ENCODE peak calls at places on chromosome 3, in four cellular contexts. One of them, this sample, is unnamed.

GRCh38 chr3:194283218-194284006 is 67.7 kb downstream of the CPN2 start:
- DNase-seq in progenitor cell of endocrine pancreas: no peak
- DNase-seq in ACHN: no peak
- DNase-seq in mammary epithelial cell: no peak
- DNase-seq in this sample: no peak

GRCh38 chr3:41893977-41894376 is 67.9 kb downstream of the ULK4 start:
- DNase-seq in mammary epithelial cell: peak; percentile 36
- DNase-seq in progenitor cell of endocrine pancreas: no peak
- DNase-seq in ACHN: peak; percentile 54
- DNase-seq in this sample: peak; percentile 15

GRCh38 chr3:13792512-13793347 is 87.1 kb downstream of the WNT7A start:
- DNase-seq in mammary epithelial cell: no peak
- DNase-seq in progenitor cell of endocrine pancreas: no peak
- DNase-seq in ACHN: no peak
- DNase-seq in this sample: no peak

GRCh38 chr3:139629033-139629432 is 48.7 kb downstream of the NMNAT3 start:
- DNase-seq in mammary epithelial cell: peak; percentile 68
- DNase-seq in progenitor cell of endocrine pancreas: no peak
- DNase-seq in ACHN: peak; percentile 3
- DNase-seq in this sample: peak; percentile 15

GRCh38 chr3:146590521-146590920 is 14.6 kb downstream of the PLSCR5 start:
- DNase-seq in ACHN: no peak
- DNase-seq in mammary epithelial cell: no peak
- DNase-seq in progenitor cell of endocrine pancreas: no peak
- DNase-seq in this sample: no peak

GRCh38 chr3:35800960-35801459 is 161.7 kb downstream of the ARPP21 start:
- DNase-seq in progenitor cell of endocrine pancreas: no peak
- DNase-seq in mammary epithelial cell: no peak
- DNase-seq in ACHN: no peak
- DNase-seq in this sample: no peak

GRCh38 chr3:65746848-65747247 is 291.9 kb downstream of the MAGI1 start:
- DNase-seq in mammary epithelial cell: no peak
- DNase-seq in progenitor cell of endocrine pancreas: no peak
- DNase-seq in ACHN: no peak
- DNase-seq in this sample: no peak

GRCh38 chr3:18837137-18837536 is 311.2 kb upstream of the KCNH8 start:
- DNase-seq in mammary epithelial cell: no peak
- DNase-seq in ACHN: no peak
- DNase-seq in progenitor cell of endocrine pancreas: no peak
- DNase-seq in this sample: no peak

GRCh38 chr3:189995129-189995528 is 125.6 kb downstream of the P3H2 start:
- DNase-seq in progenitor cell of endocrine pancreas: no peak
- DNase-seq in mammary epithelial cell: no peak
- DNase-seq in ACHN: no peak
- DNase-seq in this sample: no peak

GRCh38 chr3:93931597-93932229 is 42.0 kb downstream of the PROS1 start:
- DNase-seq in mammary epithelial cell: no peak
- DNase-seq in progenitor cell of endocrine pancreas: no peak
- DNase-seq in ACHN: no peak
- DNase-seq in this sample: no peak

GRCh38 chr3:124360626-124361025 is 368.7 kb upstream of the ROPN1 start:
- DNase-seq in ACHN: no peak
- DNase-seq in mammary epithelial cell: no peak
- DNase-seq in progenitor cell of endocrine pancreas: no peak
- DNase-seq in this sample: no peak

GRCh38 chr3:12954891-12955650 is 113.7 kb upstream of the RPL32 start:
- DNase-seq in ACHN: no peak
- DNase-seq in progenitor cell of endocrine pancreas: no peak
- DNase-seq in mammary epithelial cell: peak; percentile 12
- DNase-seq in this sample: no peak

GRCh38 chr3:42185044-42185443 is 80.9 kb downstream of the CCK start:
- DNase-seq in progenitor cell of endocrine pancreas: no peak
- DNase-seq in ACHN: no peak
- DNase-seq in mammary epithelial cell: peak; percentile 85
- DNase-seq in this sample: no peak

GRCh38 chr3:178385280-178385952 is 150.8 kb upstream of the KCNMB2 start:
- DNase-seq in ACHN: peak; percentile 31
- DNase-seq in progenitor cell of endocrine pancreas: no peak
- DNase-seq in mammary epithelial cell: peak; percentile 29
- DNase-seq in this sample: peak; percentile 17

GRCh38 chr3:129549006-129549800 is 6.2 kb downstream of the H1-8 start:
- DNase-seq in ACHN: no peak
- DNase-seq in mammary epithelial cell: peak; percentile 60
- DNase-seq in progenitor cell of endocrine pancreas: no peak
- DNase-seq in this sample: peak; percentile 64

GRCh38 chr3:51975857-51976549 is 1.1 kb downstream of the ABHD14A start:
- DNase-seq in progenitor cell of endocrine pancreas: peak; percentile 52
- DNase-seq in ACHN: peak; percentile 54
- DNase-seq in mammary epithelial cell: no peak
- DNase-seq in this sample: no peak

GRCh38 chr3:160210799-160211221 is 14.4 kb upstream of the C3orf80 start:
- DNase-seq in progenitor cell of endocrine pancreas: no peak
- DNase-seq in mammary epithelial cell: peak; percentile 40
- DNase-seq in ACHN: peak; percentile 59
- DNase-seq in this sample: peak; percentile 24

GRCh38 chr3:155743616-155744015 is 1.3 kb downstream of the PLCH1 start:
- DNase-seq in progenitor cell of endocrine pancreas: no peak
- DNase-seq in ACHN: peak; percentile 12
- DNase-seq in mammary epithelial cell: no peak
- DNase-seq in this sample: no peak

GRCh38 chr3:134483195-134483890 is 2.4 kb downstream of the ANAPC13 start:
- DNase-seq in progenitor cell of endocrine pancreas: no peak
- DNase-seq in ACHN: peak; percentile 60
- DNase-seq in mammary epithelial cell: peak; percentile 85
- DNase-seq in this sample: no peak

GRCh38 chr3:52891615-52892081 is 5.7 kb downstream of the STIMATE start:
- DNase-seq in ACHN: no peak
- DNase-seq in progenitor cell of endocrine pancreas: no peak
- DNase-seq in mammary epithelial cell: no peak
- DNase-seq in this sample: no peak

GRCh38 chr3:10281951-10282350 is 10.8 kb downstream of the GHRL start:
- DNase-seq in mammary epithelial cell: no peak
- DNase-seq in ACHN: peak; percentile 9
- DNase-seq in progenitor cell of endocrine pancreas: no peak
- DNase-seq in this sample: no peak

GRCh38 chr3:126194713-126195305 is 14.4 kb upstream of the ALDH1L1 start:
- DNase-seq in mammary epithelial cell: peak; percentile 25
- DNase-seq in ACHN: peak; percentile 24
- DNase-seq in progenitor cell of endocrine pancreas: no peak
- DNase-seq in this sample: no peak

GRCh38 chr3:157463819-157464218 is 27.2 kb downstream of the PTX3 start:
- DNase-seq in ACHN: no peak
- DNase-seq in mammary epithelial cell: no peak
- DNase-seq in progenitor cell of endocrine pancreas: no peak
- DNase-seq in this sample: no peak

GRCh38 chr3:129424185-129424841 is 4.1 kb downstream of the EFCAB12 start:
- DNase-seq in progenitor cell of endocrine pancreas: no peak
- DNase-seq in mammary epithelial cell: peak; percentile 94
- DNase-seq in ACHN: no peak
- DNase-seq in this sample: no peak

GRCh38 chr3:132659000-132659369 is 624 bp downstream of the ACAD11 start:
- DNase-seq in progenitor cell of endocrine pancreas: no peak
- DNase-seq in ACHN: no peak
- DNase-seq in mammary epithelial cell: peak; percentile 37
- DNase-seq in this sample: peak; percentile 22

GRCh38 chr3:13581485-13582365 is 32.8 kb downstream of the FBLN2 start:
- DNase-seq in progenitor cell of endocrine pancreas: no peak
- DNase-seq in mammary epithelial cell: no peak
- DNase-seq in ACHN: no peak
- DNase-seq in this sample: no peak

GRCh38 chr3:161038725-161039124 is 66.4 kb downstream of the B3GALNT1 start:
- DNase-seq in ACHN: no peak
- DNase-seq in mammary epithelial cell: no peak
- DNase-seq in progenitor cell of endocrine pancreas: no peak
- DNase-seq in this sample: no peak

GRCh38 chr3:43405888-43406636 is 119.7 kb downstream of the SNRK start:
- DNase-seq in ACHN: no peak
- DNase-seq in mammary epithelial cell: no peak
- DNase-seq in progenitor cell of endocrine pancreas: no peak
- DNase-seq in this sample: no peak

GRCh38 chr3:129936757-129937156 is 37.8 kb upstream of the TRH start:
- DNase-seq in ACHN: peak; percentile 14
- DNase-seq in mammary epithelial cell: peak; percentile 72
- DNase-seq in progenitor cell of endocrine pancreas: no peak
- DNase-seq in this sample: no peak

GRCh38 chr3:109369510-109369909 is 32.2 kb upstream of the DPPA4 start:
- DNase-seq in progenitor cell of endocrine pancreas: no peak
- DNase-seq in ACHN: no peak
- DNase-seq in mammary epithelial cell: no peak
- DNase-seq in this sample: no peak

GRCh38 chr3:61562042-61562809 is 855 bp downstream of the PTPRG start:
- DNase-seq in progenitor cell of endocrine pancreas: peak; percentile 10
- DNase-seq in ACHN: peak; percentile 16
- DNase-seq in mammary epithelial cell: peak; percentile 37
- DNase-seq in this sample: no peak

This sample was measured in HTR-8/SVneo.